ENCODE peak calls at places on chromosomes 7 and 10, in nine cellular contexts. A is CD8-positive, alpha-beta memory T cell; N is tibial nerve; K is stomach; T is effector memory CD4-positive, alpha-beta T cell; H is GM23248; L is adrenal gland; Z is left lung; G is Peyer's patch. C is an unnamed sample.

GRCh38 chr10:73940634-73941221 is 29.8 kb downstream of the PLAU start:
- DNase-seq in A (peak; percentile 86), N (peak; percentile 95), K (peak; percentile 86), T (peak; percentile 66), H (peak; percentile 92), L (peak; percentile 84), Z (peak; percentile 87), G (peak; percentile 83), C (peak; percentile 79)

GRCh38 chr10:86439544-86439943 is 72.9 kb upstream of the GRID1 start:
- DNase-seq in A (no peak), N (peak; percentile 89), K (peak; percentile 59), T (no peak), H (peak; percentile 89), L (peak; percentile 88), Z (peak; percentile 76), G (no peak), C (no peak)

GRCh38 chr10:64444163-64444562 is 923.0 kb downstream of the REEP3 start:
- DNase-seq in A (no peak), N (no peak), K (no peak), T (no peak), H (no peak), L (no peak), Z (no peak), G (no peak), C (no peak)

GRCh38 chr7:11831727-11832495 is at the start of gene THSD7A:
- DNase-seq in A (peak; percentile 39), N (no peak), K (peak; percentile 54), T (no peak), H (peak; percentile 69), L (peak; percentile 48), Z (peak; percentile 34), G (no peak), C (no peak)

GRCh38 chr10:110533149-110533548 is 34.3 kb upstream of the SMC3 start:
- DNase-seq in A (no peak), N (no peak), K (no peak), T (no peak), H (no peak), L (no peak), Z (no peak), G (no peak), C (no peak)

GRCh38 chr7:87853237-87853864 is 22.8 kb downstream of the SLC25A40 start:
- DNase-seq in A (no peak), N (no peak), K (no peak), T (no peak), H (peak; percentile 41), L (no peak), Z (no peak), G (no peak), C (no peak)

GRCh38 chr10:126872768-126873167 is 32.5 kb upstream of the DOCK1 start:
- DNase-seq in A (no peak), N (no peak), K (no peak), T (no peak), H (peak; percentile 16), L (no peak), Z (no peak), G (no peak), C (no peak)

GRCh38 chr10:93363891-93364648 is 118.1 kb downstream of the MYOF start:
- DNase-seq in A (no peak), N (no peak), K (no peak), T (no peak), H (no peak), L (peak; percentile 51), Z (peak; percentile 85), G (no peak), C (no peak)

GRCh38 chr10:3213174-3213573 is 40.6 kb upstream of the PITRM1 start:
- DNase-seq in A (no peak), N (no peak), K (no peak), T (no peak), H (no peak), L (no peak), Z (no peak), G (no peak), C (no peak)

GRCh38 chr7:137953692-137954470 is 48.0 kb downstream of the CREB3L2 start:
- DNase-seq in A (no peak), N (no peak), K (no peak), T (no peak), H (peak; percentile 84), L (no peak), Z (no peak), G (no peak), C (no peak)

GRCh38 chr10:111077715-111078504 is 1.1 kb downstream of the ADRA2A start:
- DNase-seq in A (no peak), N (no peak), K (no peak), T (no peak), H (peak; percentile 62), L (no peak), Z (no peak), G (no peak), C (peak; percentile 15)

GRCh38 chr7:77627307-77627671 is 69.0 kb upstream of the RSBN1L start:
- DNase-seq in A (no peak), N (no peak), K (no peak), T (no peak), H (peak; percentile 31), L (no peak), Z (no peak), G (no peak), C (no peak)

GRCh38 chr7:141737118-141737835 is 881 bp upstream of the SSBP1 start:
- DNase-seq in A (peak; percentile 46), N (no peak), K (peak; percentile 30), T (no peak), H (peak; percentile 16), L (peak; percentile 13), Z (no peak), G (peak; percentile 20), C (peak; percentile 36)

GRCh38 chr7:2028733-2029132 is 204.0 kb downstream of the MAD1L1 start:
- DNase-seq in A (no peak), N (no peak), K (no peak), T (no peak), H (no peak), L (no peak), Z (peak; percentile 22), G (no peak), C (no peak)

GRCh38 chr7:157617401-157617800 is 280.6 kb downstream of the DNAJB6 start:
- DNase-seq in A (no peak), N (no peak), K (no peak), T (no peak), H (no peak), L (no peak), Z (no peak), G (no peak), C (no peak)

GRCh38 chr7:128405345-128406146 is 4.2 kb downstream of the IMPDH1 start:
- DNase-seq in A (peak; percentile 75), N (no peak), K (peak; percentile 55), T (peak; percentile 58), H (peak; percentile 75), L (peak; percentile 42), Z (peak; percentile 46), G (peak; percentile 52), C (peak; percentile 58)

GRCh38 chr10:101400529-101400928 is 46.6 kb downstream of the BTRC start:
- DNase-seq in A (no peak), N (no peak), K (no peak), T (no peak), H (peak; percentile 13), L (no peak), Z (no peak), G (no peak), C (no peak)

DNA sequence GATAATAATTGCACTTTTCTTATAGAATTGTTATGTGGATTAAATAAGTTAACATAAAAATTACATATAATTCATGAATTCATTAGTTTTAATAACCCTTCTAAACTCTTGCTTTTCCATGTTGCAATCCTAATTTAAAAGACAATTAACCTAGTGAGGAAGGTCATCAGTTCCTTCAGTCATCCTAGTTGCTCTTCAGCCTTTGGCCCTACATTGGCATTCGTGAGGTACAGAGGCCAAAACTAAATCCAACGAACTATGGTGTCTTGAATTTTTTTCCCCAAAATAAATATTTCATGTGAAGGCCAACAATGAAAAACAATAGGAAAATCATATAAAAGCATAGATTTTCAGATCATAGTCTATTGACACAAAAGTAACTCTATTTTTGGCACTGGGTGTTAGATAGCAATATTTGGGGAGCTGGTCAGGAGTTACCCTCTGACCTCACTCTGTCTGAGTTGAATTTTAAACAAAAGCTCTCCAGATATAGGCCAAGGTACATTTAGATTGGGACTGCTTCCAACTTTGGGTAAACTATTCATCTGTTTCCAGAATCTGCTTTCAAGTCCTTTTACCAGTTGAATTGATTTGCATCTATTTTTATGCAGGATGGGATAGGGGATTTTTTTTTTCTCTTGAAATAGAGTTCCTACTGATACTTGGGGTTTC is 104.5 kb downstream of the SEM1 start:
- DNase-seq in A (no peak), N (no peak), K (no peak), T (no peak), H (no peak), L (no peak), Z (no peak), G (no peak), C (no peak)
- H3K27ac ChIP-seq in A (no peak overlapping the region), N (no peak overlapping the region), K (no peak overlapping the region), T (no peak overlapping the region), H (no peak overlapping the region), L (no peak overlapping the region), Z (no peak overlapping the region), G (no peak overlapping the region), C (no peak overlapping the region)

GRCh38 chr7:104940023-104940710 is 73.8 kb upstream of the KMT2E start:
- DNase-seq in A (peak; percentile 54), N (no peak), K (no peak), T (no peak), H (no peak), L (no peak), Z (no peak), G (no peak), C (no peak)
- H3K4me3 ChIP-seq in A (no peak overlapping the region), N (no peak overlapping the region), K (no peak overlapping the region), T (no peak overlapping the region), H (no peak overlapping the region), L (no peak overlapping the region), Z (no peak overlapping the region), G (no peak overlapping the region), C (peak overlapping the region; percentile 61)

DNA sequence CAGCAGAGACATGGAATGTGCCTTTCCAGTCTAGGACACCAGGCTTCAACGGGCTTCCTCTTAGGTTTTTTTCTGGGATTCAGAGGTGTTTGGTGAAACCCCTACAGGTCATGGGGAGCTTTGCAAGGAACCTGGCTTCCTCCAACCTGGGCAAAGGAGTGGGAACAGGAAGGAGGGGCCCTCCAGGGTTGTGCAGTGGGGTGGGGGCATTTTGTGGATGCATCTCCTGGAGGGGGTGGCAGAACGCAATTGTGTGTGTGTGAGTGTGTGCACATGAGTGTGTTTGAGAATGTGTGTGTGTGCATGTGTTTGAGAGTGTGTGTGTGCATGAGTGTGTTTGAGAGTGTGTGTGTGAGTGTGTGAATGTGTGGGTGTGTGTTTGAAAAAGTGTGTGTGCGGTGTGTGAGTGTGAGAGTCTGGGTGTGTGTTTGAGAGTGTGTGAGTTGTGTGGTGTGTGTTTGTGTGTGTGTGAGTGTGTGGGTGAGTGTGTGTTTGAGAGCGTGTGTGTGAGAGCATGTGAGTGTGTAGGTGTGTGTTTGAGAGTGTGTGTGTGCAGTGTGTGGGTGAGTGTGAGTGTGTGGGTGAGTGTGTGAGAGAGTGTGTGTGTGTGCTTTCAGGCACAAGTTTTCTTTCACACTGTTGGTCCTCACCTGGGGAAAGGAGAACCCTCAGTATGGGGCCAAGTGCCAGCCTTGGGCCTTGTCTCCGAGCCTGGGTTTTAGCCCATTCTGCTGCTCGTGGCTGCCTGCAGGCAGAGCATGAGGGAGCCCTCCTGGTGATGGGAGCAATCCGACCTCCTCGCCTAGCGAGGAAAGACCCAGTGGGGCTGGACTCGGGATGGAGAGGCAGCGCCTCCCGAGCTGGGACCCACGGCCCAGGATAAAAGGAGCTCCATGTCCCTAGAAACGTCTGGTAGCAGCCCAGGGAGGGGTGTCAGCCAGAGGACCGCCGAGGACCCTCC is 35.5 kb downstream of the CDH23 start:
- DNase-seq in A (no peak), N (no peak), K (peak; percentile 13), T (no peak), H (no peak), L (no peak), Z (no peak), G (no peak), C (no peak)
- H3K4me1 ChIP-seq in A (peaks cover 7% of the 10 kb centered on the region), N (peaks cover 32% of the 10 kb centered on the region), K (peaks cover 15% of the 10 kb centered on the region), T (no peaks in the 10 kb centered on the region), H (no peaks in the 10 kb centered on the region), L (no peaks in the 10 kb centered on the region), Z (peaks cover 12% of the 10 kb centered on the region), G (no peaks in the 10 kb centered on the region), C (no peaks in the 10 kb centered on the region)

GRCh38 chr7:27165655-27166474 is 528 bp upstream of the HOXA9 start:
- DNase-seq in A (peak; percentile 34), N (peak; percentile 66), K (no peak), T (no peak), H (peak; percentile 65), L (no peak), Z (peak; percentile 31), G (no peak), C (no peak)
- H3K27ac ChIP-seq in A (no peak overlapping the region), N (peak overlapping the region; percentile 87), K (no peak overlapping the region), T (no peak overlapping the region), H (peak overlapping the region; percentile 99), L (no peak overlapping the region), Z (no peak overlapping the region), G (peak overlapping the region; percentile 89), C (no peak overlapping the region)